ENCODE peak calls at places on chromosomes 2 and 18, in four cellular contexts. One of them, this sample, is unnamed.

GRCh38 chr18:79528846-79529245 is 133.1 kb downstream of the NFATC1 start:
- DNase-seq in lower lobe of right lung: peak; percentile 47
- DNase-seq in body of pancreas: peak; percentile 49
- DNase-seq in transverse colon: peak; percentile 64
- DNase-seq in this sample: peak; percentile 81

GRCh38 chr2:714005-714741 is 37.0 kb upstream of the TMEM18 start:
- DNase-seq in lower lobe of right lung: no peak
- DNase-seq in body of pancreas: peak; percentile 71
- DNase-seq in transverse colon: peak; percentile 70
- DNase-seq in this sample: no peak

GRCh38 chr18:24009651-24010333 is 4.8 kb upstream of the TTC39C start:
- DNase-seq in lower lobe of right lung: no peak
- DNase-seq in body of pancreas: no peak
- DNase-seq in transverse colon: no peak
- DNase-seq in this sample: no peak

GRCh38 chr2:201490291-201490690 is 38.8 kb downstream of the STRADB start:
- DNase-seq in body of pancreas: no peak
- DNase-seq in transverse colon: no peak
- DNase-seq in lower lobe of right lung: no peak
- DNase-seq in this sample: no peak

GRCh38 chr2:226333388-226333787 is 466.2 kb downstream of the IRS1 start:
- DNase-seq in transverse colon: no peak
- DNase-seq in lower lobe of right lung: no peak
- DNase-seq in body of pancreas: no peak
- DNase-seq in this sample: no peak

GRCh38 chr2:72205546-72205863 is 57.8 kb upstream of the CYP26B1 start:
- DNase-seq in body of pancreas: no peak
- DNase-seq in lower lobe of right lung: no peak
- DNase-seq in transverse colon: peak; percentile 64
- DNase-seq in this sample: no peak

GRCh38 chr18:9751371-9752031 is 43.4 kb downstream of the RAB31 start:
- DNase-seq in lower lobe of right lung: no peak
- DNase-seq in transverse colon: no peak
- DNase-seq in body of pancreas: no peak
- DNase-seq in this sample: no peak

GRCh38 chr18:32326450-32327309 is 136.8 kb downstream of the MEP1B start:
- DNase-seq in body of pancreas: no peak
- DNase-seq in lower lobe of right lung: no peak
- DNase-seq in transverse colon: no peak
- DNase-seq in this sample: no peak

GRCh38 chr2:129233166-129233565 is 746.3 kb upstream of the RAB6C start:
- DNase-seq in lower lobe of right lung: no peak
- DNase-seq in transverse colon: no peak
- DNase-seq in body of pancreas: no peak
- DNase-seq in this sample: no peak

GRCh38 chr2:64403426-64403825 is 50.5 kb upstream of the LGALSL start:
- DNase-seq in lower lobe of right lung: no peak
- DNase-seq in transverse colon: no peak
- DNase-seq in body of pancreas: no peak
- DNase-seq in this sample: no peak

GRCh38 chr2:158967114-158967730 is 1.2 kb upstream of the TANC1 start:
- DNase-seq in lower lobe of right lung: no peak
- DNase-seq in transverse colon: peak; percentile 17
- DNase-seq in body of pancreas: no peak
- DNase-seq in this sample: no peak

GRCh38 chr2:144356402-144356801 is 163.5 kb downstream of the ZEB2 start:
- DNase-seq in transverse colon: no peak
- DNase-seq in lower lobe of right lung: no peak
- DNase-seq in body of pancreas: no peak
- DNase-seq in this sample: no peak

GRCh38 chr2:120495586-120495985 is 149.7 kb downstream of the INHBB start:
- DNase-seq in lower lobe of right lung: no peak
- DNase-seq in transverse colon: no peak
- DNase-seq in body of pancreas: no peak
- DNase-seq in this sample: peak; percentile 9

DNA sequence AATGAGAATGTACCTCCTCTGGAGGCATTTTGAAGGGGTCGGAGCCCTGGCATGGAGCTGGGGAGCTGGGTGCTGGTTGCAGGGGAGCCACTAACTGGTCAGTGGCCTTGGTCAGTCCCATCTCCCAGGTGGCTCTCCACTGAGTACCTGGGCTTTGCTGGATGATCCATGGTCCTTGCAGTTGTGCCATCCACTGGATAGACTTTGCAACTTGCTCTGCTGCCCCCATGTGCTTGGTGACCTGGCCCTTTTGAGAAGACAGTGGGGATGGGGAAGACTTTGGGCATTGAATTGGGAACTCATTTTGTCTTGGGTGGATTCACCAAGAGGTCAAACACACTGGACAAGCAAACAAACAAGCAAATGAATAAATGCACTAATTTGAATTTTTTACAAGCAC is 263.9 kb downstream of the MYCN start:
- DNase-seq in body of pancreas: no peak
- DNase-seq in lower lobe of right lung: no peak
- DNase-seq in transverse colon: no peak
- DNase-seq in this sample: no peak
- H3K4me1 ChIP-seq in body of pancreas: no peaks in the 10 kb centered on the region
- H3K4me1 ChIP-seq in lower lobe of right lung: no peaks in the 10 kb centered on the region
- H3K4me1 ChIP-seq in transverse colon: peaks cover 21% of the 10 kb centered on the region
- H3K4me1 ChIP-seq in this sample: no peaks in the 10 kb centered on the region

DNA sequence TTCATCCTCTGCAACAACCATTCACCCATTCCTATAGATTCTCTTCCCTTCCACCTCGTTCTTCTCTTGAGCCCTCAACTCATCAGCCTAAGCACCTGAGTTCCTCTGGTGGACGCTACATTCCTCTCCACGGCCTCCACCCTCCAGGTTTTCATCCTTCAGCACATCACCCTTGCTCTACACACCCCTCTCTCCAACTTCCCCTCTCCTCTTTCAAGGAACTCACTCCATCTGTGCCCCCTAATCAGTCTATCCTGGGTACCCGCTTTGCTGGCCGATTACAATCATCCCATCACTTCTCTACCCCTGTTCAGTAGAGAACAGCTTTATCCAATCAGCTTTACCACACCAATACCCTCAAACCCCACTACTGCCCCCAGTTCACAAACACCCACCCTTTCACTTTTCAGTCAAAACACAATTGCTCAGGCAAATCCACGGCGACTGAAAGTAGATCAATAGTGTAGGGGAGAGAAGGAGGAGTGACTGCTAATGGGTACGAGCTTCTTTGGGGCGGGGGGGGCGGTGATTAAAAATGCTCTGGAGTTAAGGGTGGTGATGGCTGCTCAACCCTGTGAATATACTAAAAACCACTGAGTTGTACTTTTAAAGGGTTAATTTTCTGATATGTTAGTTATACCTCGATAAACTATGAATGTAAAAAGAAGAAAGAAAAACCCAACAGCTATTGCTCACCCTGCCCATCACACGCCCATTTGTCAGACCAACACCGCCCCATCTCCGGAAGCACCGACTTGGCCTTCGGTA is 857 bp downstream of the DYM start:
- DNase-seq in transverse colon: no peak
- DNase-seq in lower lobe of right lung: no peak
- DNase-seq in body of pancreas: no peak
- DNase-seq in this sample: no peak
- H3K27ac ChIP-seq in transverse colon: peak overlapping the region; percentile 91
- H3K27ac ChIP-seq in lower lobe of right lung: peak overlapping the region; percentile 84
- H3K27ac ChIP-seq in body of pancreas: peak overlapping the region; percentile 88
- H3K27ac ChIP-seq in this sample: peak overlapping the region; percentile 15

DNA sequence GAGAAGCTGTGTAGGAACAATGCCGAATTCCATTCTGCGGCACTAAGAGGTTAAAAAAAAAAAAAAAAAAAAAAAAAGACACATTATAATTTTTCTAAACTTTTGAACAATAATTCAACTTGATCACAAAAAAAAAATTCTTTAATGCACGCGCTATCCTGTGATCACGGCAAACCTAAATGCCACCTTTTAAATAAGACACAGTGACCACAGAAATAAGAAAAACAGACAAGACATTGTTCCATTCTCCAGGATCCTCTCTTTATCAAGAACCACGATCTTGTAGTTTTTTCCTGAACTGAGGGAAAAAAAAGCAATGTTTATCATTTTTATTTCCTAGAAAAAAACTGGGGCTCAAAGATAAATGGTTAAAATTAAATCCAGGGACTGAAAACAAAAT is 9.4 kb downstream of the SUCLG1 start:
- DNase-seq in lower lobe of right lung: no peak
- DNase-seq in transverse colon: no peak
- DNase-seq in body of pancreas: no peak
- DNase-seq in this sample: no peak
- H3K4me3 ChIP-seq in lower lobe of right lung: no peak overlapping the region
- H3K4me3 ChIP-seq in transverse colon: no peak overlapping the region
- H3K4me3 ChIP-seq in body of pancreas: no peak overlapping the region
- H3K4me3 ChIP-seq in this sample: no peak overlapping the region

GRCh38 chr18:48548404-48548771 is 9.6 kb downstream of the CTIF start:
- DNase-seq in transverse colon: no peak
- DNase-seq in body of pancreas: no peak
- DNase-seq in lower lobe of right lung: no peak
- DNase-seq in this sample: no peak

GRCh38 chr18:48548921-48549320 is 10.1 kb downstream of the CTIF start:
- DNase-seq in body of pancreas: no peak
- DNase-seq in transverse colon: no peak
- DNase-seq in lower lobe of right lung: no peak
- DNase-seq in this sample: peak; percentile 7

GRCh38 chr18:48545690-48546365 is 7.0 kb downstream of the CTIF start:
- DNase-seq in body of pancreas: peak; percentile 28
- DNase-seq in transverse colon: peak; percentile 40
- DNase-seq in lower lobe of right lung: peak; percentile 51
- DNase-seq in this sample: peak; percentile 73

GRCh38 chr18:48546411-48546810 is 7.6 kb downstream of the CTIF start:
- DNase-seq in lower lobe of right lung: no peak
- DNase-seq in transverse colon: no peak
- DNase-seq in body of pancreas: no peak
- DNase-seq in this sample: no peak

DNA sequence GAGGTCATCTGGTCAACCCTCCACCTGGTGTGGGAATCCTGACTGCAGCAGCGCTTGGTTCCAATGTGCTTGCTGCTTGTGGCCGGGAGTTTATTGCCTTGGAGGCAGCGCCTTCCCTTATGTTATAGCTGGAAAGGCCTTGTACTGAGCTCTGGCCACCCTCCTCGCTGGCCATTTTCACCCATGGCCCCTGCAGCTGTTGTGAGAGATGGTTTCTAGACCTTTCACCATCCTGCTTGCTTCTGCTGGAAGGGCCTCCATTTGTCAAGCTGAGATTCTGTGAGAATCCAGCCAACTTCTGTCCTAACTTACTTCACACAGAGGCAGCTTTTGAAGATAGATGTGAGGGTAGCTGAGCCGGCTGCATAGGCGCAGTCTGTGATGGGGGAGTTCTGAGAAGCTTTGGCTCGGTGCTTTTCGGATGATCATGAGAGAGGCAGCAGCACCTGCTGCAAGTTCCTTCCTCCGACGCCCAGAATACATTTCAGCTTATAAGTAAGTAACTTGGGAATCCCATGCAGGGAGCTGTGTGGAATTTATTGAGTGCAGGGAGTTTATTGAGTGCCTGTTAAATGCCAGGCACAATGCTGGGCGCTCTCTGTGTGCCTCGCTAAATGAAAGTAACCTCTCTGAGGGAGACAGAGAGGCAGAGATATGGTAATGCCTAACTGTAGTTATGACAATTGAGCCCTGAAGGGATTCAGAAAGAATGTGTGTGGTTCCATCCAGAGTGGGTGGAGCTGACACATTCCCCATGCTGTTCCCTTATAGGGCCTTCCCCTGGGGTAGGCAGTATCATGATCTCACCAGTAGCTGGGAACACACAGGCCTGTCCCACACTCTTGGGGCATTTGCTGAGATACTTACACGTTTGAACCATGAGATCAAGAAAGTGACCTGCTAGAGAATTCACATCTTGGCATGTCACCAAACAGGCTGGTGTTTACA is 8.9 kb downstream of the CTIF start:
- DNase-seq in transverse colon: no peak
- DNase-seq in body of pancreas: peak; percentile 24
- DNase-seq in lower lobe of right lung: no peak
- DNase-seq in this sample: peak; percentile 52
- H3K4me1 ChIP-seq in transverse colon: peaks cover 2% of the 10 kb centered on the region
- H3K4me1 ChIP-seq in body of pancreas: peaks cover 12% of the 10 kb centered on the region
- H3K4me1 ChIP-seq in lower lobe of right lung: peaks cover 37% of the 10 kb centered on the region
- H3K4me1 ChIP-seq in this sample: peaks cover 1% of the 10 kb centered on the region

GRCh38 chr2:204470178-204470620 is 75.1 kb upstream of the PARD3B start:
- DNase-seq in transverse colon: no peak
- DNase-seq in lower lobe of right lung: no peak
- DNase-seq in body of pancreas: no peak
- DNase-seq in this sample: no peak
- H3K27ac ChIP-seq in transverse colon: no peak overlapping the region
- H3K27ac ChIP-seq in lower lobe of right lung: no peak overlapping the region
- H3K27ac ChIP-seq in body of pancreas: no peak overlapping the region
- H3K27ac ChIP-seq in this sample: no peak overlapping the region

DNA sequence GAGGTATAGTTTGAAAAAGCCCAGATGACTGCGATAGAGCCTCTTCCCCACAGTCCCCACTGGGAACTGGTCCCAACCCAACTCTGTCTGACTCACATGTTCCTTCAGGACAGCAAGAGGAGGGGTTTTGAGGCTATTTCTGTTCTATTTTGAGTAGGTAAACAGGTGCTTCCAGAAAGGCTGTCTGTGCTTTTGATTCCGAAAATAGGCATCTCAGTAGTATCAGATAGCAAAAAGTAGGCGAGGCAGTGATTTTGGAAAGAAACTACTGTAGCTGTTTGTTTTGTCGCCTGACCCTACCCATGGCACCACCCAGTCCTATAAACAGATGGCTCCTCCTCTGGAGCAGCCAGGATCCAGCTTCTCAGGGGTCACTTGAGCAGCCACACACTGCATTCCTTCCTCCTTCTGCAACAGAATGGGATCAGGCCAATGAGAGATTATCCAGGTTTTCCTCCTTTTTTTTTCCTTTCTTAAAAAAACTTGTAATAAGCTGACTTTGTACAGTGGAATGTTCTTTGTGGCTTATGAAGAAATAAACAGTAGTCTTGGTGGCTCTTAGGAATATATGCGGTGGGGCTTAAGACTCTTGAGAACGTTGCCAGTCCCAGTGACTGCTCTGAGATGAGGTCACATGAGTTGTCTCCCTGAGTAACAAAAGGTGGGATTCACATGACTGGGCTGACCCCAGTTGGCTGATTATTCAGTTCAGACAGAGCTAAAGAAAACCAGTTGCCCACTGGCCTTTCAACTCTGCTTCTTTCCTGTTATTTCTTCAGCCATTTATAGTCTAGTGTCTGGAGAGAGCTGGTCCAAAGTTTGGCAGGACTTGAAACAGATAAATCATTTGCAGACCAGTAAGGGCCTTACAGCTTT is 98.6 kb downstream of the KCNS3 start:
- DNase-seq in transverse colon: peak; percentile 18
- DNase-seq in lower lobe of right lung: no peak
- DNase-seq in body of pancreas: peak; percentile 19
- DNase-seq in this sample: peak; percentile 69
- H3K4me3 ChIP-seq in transverse colon: no peak overlapping the region
- H3K4me3 ChIP-seq in lower lobe of right lung: no peak overlapping the region
- H3K4me3 ChIP-seq in body of pancreas: no peak overlapping the region
- H3K4me3 ChIP-seq in this sample: no peak overlapping the region

This sample was measured in aorta.